ENCODE peak calls at places on chromosomes 16 and 17, in nine cellular contexts. U is A549, G is SK-N-SH, F is ovary, L is esophagus muscularis mucosa, O is stomach, B is transverse colon, V is suprapubic skin, Q is K562. Z is an unnamed sample. For H3K4me1, the result is how much of the 10 kb centered on the place peaks cover.

GRCh38 chr17:39979021-39979660 is 1.5 kb upstream of the PSMD3 start:
- DNase-seq in U (no peak), G (no peak), F (no peak), L (no peak), O (no peak), B (no peak), V (no peak), Q (no peak), Z (no peak)

GRCh38 chr17:47305302-47305923 is 18.3 kb upstream of the EFCAB13 start:
- DNase-seq in U (peak), G (no peak), F (no peak), L (no peak), O (no peak), B (no peak), V (no peak), Q (no peak), Z (no peak)

GRCh38 chr17:63816669-63817068 is 10.6 kb upstream of the PSMC5 start:
- DNase-seq in U (no peak), G (no peak), F (no peak), L (no peak), O (no peak), B (no peak), V (no peak), Q (no peak), Z (no peak)

GRCh38 chr17:41301204-41301790 is 1.4 kb downstream of the KRTAP29-1 start:
- DNase-seq in U (no peak), G (no peak), F (no peak), L (no peak), O (no peak), B (no peak), V (no peak), Q (no peak), Z (no peak)

GRCh38 chr16:69112285-69113129 is 7.1 kb downstream of the HAS3 start:
- DNase-seq in U (peak), G (peak), F (no peak), L (no peak), O (peak), B (peak), V (peak), Q (peak), Z (no peak)

GRCh38 chr16:16167927-16168326 is 55.4 kb downstream of the ABCC6 start:
- DNase-seq in U (no peak), G (no peak), F (no peak), L (no peak), O (no peak), B (no peak), V (no peak), Q (no peak), Z (no peak)

GRCh38 chr17:63774982-63775290 is 966 bp downstream of the DDX42 start:
- DNase-seq in U (no peak), G (no peak), F (no peak), L (no peak), O (no peak), B (no peak), V (no peak), Q (no peak), Z (no peak)

GRCh38 chr17:38559025-38559879 is 46.5 kb downstream of the SRCIN1 start:
- DNase-seq in U (peak), G (no peak), F (peak), L (no peak), O (peak), B (peak), V (peak), Q (peak), Z (peak)

GRCh38 chr17:28599311-28600184 is 723 bp upstream of the SPAG5 start:
- DNase-seq in U (peak), G (peak), F (peak), L (no peak), O (peak), B (peak), V (peak), Q (peak), Z (peak)

GRCh38 chr17:82860606-82861392 is 21.0 kb upstream of the ZNF750 start:
- DNase-seq in U (no peak), G (no peak), F (no peak), L (no peak), O (no peak), B (no peak), V (no peak), Q (no peak), Z (no peak)
- H3K4me1 ChIP-seq in U (under half), G (half or more), F (under half), L (under half), O (under half), B (under half), V (half or more), Q (under half), Z (under half)

DNA sequence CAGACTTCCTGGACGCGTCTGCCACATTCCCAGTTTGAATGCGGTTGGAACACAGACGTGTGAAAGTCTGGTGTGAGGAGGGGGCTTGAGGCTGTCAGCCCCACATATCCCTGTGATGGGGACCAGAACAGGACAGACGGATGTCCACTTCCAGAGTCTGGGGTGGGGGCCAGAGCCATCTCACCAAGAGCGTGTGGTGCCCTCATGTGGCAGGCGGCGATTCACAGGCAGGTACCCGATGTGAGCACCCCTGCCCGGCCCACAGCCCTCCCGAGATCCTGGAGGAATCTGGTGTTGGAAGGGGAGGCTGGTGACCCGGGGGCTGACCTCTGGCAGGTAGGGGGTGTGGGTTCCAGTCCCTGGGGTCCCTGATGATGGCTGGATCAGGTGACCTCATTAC is 51.5 kb downstream of the ENGASE start:
- DNase-seq in U (no peak), G (peak), F (no peak), L (no peak), O (peak), B (peak), V (no peak), Q (peak), Z (no peak)
- TF ChIP-seq EP300 in U (no peak), G (no peak), F (no peak), L (no peak), O (no peak), B (no peak), V (no peak), Q (no peak), Z (no peak)

DNA sequence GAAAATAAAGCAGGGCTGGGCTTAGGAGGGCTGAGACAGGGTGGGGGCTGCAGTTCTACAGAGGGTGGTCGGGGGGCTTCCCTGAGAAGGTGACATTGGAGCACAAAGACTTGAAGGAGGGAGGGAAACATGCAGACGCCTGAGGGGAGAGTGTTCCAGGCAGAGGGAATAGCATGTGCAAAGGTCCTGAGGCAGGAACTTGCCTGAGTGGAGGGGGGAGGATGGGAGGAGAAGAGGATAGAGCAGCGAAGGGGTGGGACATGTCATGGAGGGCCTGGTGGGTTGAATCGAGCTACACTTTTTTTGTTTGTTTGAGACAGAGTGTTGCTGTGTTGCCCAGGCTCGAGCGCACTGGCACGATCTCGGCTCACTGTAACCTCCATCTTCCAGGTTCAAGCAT is 33.0 kb downstream of the GINS3 start:
- DNase-seq in U (no peak), G (no peak), F (no peak), L (no peak), O (no peak), B (no peak), V (no peak), Q (no peak), Z (no peak)
- H3K4me1 ChIP-seq in U (under half), G (under half), F (under half), L (under half), O (under half), B (under half), V (under half), Q (under half), Z (under half)

GRCh38 chr17:78314683-78315354 is 45.1 kb downstream of the SOCS3 start:
- DNase-seq in U (peak), G (peak), F (peak), L (no peak), O (no peak), B (no peak), V (peak), Q (peak), Z (no peak)

GRCh38 chr17:78316115-78316866 is 43.6 kb downstream of the SOCS3 start:
- DNase-seq in U (peak), G (peak), F (peak), L (no peak), O (no peak), B (no peak), V (peak), Q (peak), Z (no peak)

GRCh38 chr17:78313735-78314648 is 45.9 kb downstream of the SOCS3 start:
- DNase-seq in U (peak), G (peak), F (peak), L (no peak), O (peak), B (peak), V (peak), Q (peak), Z (peak)

GRCh38 chr17:78316867-78317816 is 42.7 kb downstream of the SOCS3 start:
- DNase-seq in U (peak), G (peak), F (peak), L (no peak), O (peak), B (peak), V (peak), Q (peak), Z (no peak)

GRCh38 chr17:78315355-78316114 is 44.3 kb downstream of the SOCS3 start:
- DNase-seq in U (peak), G (peak), F (peak), L (peak), O (peak), B (peak), V (peak), Q (peak), Z (peak)
- TF ChIP-seq EP300 in U (peak), G (no peak), F (peak), L (peak), O (peak), B (no peak), V (no peak), Q (peak), Z (no peak)

DNA sequence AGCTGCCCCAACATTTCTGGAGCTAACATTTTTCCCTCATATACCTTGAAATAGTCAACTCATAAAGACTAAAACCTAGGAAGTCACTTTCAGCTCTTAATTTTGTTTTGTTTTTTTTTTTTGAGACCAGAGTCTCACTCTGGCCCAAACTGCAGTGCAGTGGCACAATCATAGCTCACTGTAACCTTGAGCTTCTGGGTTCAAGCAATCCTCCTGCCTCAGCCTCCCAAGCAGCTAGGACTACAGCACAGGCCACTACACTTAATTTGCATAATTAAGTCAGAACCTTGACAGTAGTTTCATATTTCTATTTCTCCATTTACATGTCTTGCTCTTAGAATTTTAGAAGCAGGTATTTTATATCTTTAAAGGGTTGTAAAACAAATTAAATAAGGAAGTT is 4.7 kb downstream of the AMFR start:
- DNase-seq in U (no peak), G (no peak), F (no peak), L (no peak), O (no peak), B (no peak), V (no peak), Q (no peak), Z (no peak)
- H3K4me1 ChIP-seq in U (under half), G (under half), F (under half), L (half or more), O (under half), B (under half), V (under half), Q (under half), Z (under half)

DNA sequence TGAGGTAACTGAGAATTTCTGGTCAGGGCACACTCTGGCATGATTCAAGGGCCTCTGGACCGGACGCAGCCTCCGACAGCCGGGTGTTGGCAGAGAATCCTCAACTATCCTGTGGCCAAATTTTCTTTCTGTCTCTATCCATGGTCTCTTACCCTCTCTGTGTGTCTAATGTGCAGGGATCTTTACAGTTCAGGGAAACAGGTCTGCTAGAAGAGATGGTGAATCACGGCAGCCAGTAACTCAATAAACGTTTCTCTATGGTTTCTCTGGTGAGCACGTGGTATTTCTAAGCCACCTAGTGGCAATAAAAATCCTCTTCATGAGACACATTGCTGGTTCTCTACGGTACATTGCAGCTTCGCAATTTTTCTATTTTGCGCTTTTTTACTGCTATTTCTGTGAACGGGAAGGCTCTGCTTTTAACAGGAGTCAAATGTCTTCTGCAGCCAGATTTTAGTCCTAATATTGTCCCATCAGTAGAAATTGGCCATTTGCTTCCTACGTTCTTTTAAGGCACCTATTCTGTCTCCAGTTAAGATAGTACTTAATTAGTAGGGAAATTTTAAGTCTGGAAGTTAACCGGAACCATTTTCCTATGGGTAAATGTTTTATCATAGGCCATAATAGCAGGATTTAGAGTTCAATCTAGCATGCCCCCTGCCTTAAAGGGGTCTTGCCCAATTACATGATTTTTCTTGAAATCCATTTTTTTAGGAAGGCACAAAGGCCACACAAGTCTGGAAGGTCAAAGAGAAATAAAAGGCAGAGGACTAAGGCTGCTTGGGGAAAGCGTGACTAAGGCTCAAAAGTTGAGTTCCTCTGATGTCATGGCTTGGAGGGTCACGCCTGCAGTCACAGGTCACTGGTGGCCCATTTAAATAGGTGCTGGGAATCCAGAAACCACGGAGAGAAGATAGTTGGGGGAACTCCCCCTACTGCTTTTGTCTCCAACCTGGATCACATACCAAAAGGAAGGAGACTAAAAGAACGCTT is 31.5 kb downstream of the QPRT start:
- DNase-seq in U (peak), G (peak), F (no peak), L (no peak), O (no peak), B (no peak), V (no peak), Q (peak), Z (no peak)
- TF ChIP-seq EP300 in U (no peak), G (no peak), F (no peak), L (no peak), O (no peak), B (no peak), V (no peak), Q (no peak), Z (no peak)

DNA sequence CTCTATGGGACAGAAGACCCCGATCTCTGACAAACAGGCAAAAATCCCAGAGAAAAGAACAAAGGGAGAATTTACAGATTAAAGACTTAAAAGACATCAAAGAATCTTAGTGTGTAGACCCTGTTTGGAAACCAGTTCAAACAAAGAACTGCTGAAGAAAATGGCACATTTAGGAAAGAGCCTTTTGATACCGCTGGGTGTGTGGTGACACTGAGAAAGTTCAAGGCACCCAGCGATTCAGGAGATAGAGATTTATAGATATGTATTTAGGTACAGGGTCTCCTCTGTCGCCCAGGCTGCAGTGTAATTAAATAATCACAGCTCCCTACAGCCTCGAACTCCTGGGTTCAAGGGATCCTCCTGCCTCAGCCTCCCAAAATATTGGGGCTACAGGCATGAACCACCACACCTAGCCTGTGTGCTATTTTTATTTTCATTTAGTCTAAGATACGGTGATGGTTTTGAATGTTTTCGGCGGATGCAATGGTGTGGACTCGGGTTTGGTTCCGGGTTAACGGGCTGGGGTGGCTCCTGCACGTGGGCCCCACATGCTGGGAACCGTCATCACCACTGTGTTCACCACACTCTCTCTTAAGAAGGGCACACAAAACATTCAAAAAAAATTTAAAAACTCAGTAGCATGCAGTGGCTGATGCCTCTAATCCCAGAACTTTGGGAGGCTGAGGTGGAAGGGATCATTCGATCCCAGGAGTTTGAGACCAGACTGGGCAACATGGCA is 114.0 kb downstream of the ZNF778 start:
- DNase-seq in U (no peak), G (no peak), F (peak), L (no peak), O (no peak), B (no peak), V (no peak), Q (no peak), Z (no peak)
- H3K4me1 ChIP-seq in U (half or more), G (under half), F (under half), L (half or more), O (under half), B (under half), V (under half), Q (under half), Z (half or more)

DNA sequence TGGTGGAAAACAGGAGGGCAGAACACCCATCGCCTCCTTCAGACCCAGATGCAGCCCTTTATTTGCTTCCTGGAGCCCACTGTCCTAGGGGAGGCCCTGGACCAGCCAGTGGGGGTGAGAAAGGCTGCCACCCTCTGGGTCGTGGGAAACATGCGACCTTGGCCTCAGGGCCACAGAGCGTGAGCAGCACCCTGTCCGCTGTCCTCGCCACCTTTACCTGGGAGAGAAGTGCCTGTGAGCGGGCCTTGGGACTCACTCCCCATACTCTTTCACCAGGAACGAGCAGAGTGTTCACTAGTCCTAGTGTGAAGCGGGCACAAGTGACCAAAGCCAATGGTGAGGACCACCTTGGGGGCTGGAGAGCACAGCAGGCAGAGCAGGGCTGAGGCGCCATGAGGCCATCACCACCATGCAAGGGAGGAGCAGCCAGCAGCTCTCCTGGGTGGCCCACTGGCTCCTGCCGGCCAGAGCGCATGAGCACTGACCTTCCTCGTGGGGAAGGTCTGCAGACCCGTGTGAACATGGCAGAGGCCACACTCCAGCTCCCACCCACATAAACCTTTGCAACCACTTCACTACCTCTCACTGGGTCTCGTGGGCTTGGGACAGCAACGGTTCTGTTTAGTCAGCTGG is 8.5 kb downstream of the SMCR8 start:
- DNase-seq in U (no peak), G (no peak), F (no peak), L (no peak), O (no peak), B (no peak), V (no peak), Q (no peak), Z (no peak)
- TF ChIP-seq EP300 in U (no peak), G (no peak), F (no peak), L (no peak), O (no peak), B (no peak), V (no peak), Q (no peak), Z (no peak)

GRCh38 chr16:83011101-83011720 is 384.4 kb downstream of the CDH13 start:
- DNase-seq in U (no peak), G (no peak), F (no peak), L (peak), O (no peak), B (no peak), V (no peak), Q (no peak), Z (no peak)

GRCh38 chr16:83013071-83013470 is 386.3 kb downstream of the CDH13 start:
- DNase-seq in U (no peak), G (no peak), F (no peak), L (no peak), O (no peak), B (no peak), V (no peak), Q (no peak), Z (no peak)

GRCh38 chr16:83019963-83020362 is 393.2 kb downstream of the CDH13 start:
- DNase-seq in U (no peak), G (no peak), F (no peak), L (no peak), O (no peak), B (no peak), V (no peak), Q (no peak), Z (no peak)

GRCh38 chr16:83011939-83012338 is 385.2 kb downstream of the CDH13 start:
- DNase-seq in U (no peak), G (no peak), F (no peak), L (no peak), O (no peak), B (no peak), V (no peak), Q (no peak), Z (no peak)

DNA sequence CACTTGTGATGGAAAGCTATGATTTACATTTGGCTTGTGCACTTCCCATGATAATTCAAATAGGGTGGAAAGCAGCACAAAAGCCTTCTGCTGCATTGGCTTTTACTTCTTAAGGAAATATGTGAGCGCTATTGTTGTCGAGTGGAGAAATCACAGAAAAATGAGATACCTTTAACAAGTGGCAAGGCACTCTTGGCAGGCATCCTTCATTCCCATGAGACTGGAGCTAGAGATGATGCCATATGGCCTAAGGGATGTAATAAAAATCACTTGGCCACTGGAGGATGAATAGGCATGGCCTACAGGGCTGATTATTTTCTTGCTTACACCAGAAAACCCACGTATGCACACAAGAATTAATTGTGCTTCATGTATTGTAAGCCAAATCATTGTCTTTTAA is 389.1 kb downstream of the CDH13 start:
- DNase-seq in U (no peak), G (no peak), F (no peak), L (no peak), O (no peak), B (no peak), V (no peak), Q (no peak), Z (no peak)
- H3K4me1 ChIP-seq in U (under half), G (under half), F (under half), L (under half), O (under half), B (under half), V (under half), Q (under half), Z (under half)